ENCODE peak calls at places on chromosomes 12 and 14, in four cellular contexts. L is GM10248, X is astrocyte of the spinal cord, P is foreskin fibroblast. Q is an unnamed sample.

GRCh38 chr12:95951515-95951914 is 8.4 kb downstream of the AMDHD1 start:
- DNase-seq in L (no peak), X (no peak), P (no peak), Q (no peak)

GRCh38 chr12:25962932-25963525 is 4.5 kb downstream of the RASSF8 start:
- DNase-seq in L (no peak), X (peak; percentile 50), P (peak; percentile 48), Q (no peak)

GRCh38 chr14:93799617-93800016 is 11.3 kb upstream of the PRIMA1 start:
- DNase-seq in L (no peak), X (no peak), P (no peak), Q (no peak)

GRCh38 chr12:107092669-107093546 is 441 bp downstream of the CRY1 start:
- DNase-seq in L (peak; percentile 29), X (no peak), P (no peak), Q (peak; percentile 87)

GRCh38 chr12:1473418-1473817 is 121.0 kb downstream of the FBXL14 start:
- DNase-seq in L (no peak), X (no peak), P (no peak), Q (no peak)

GRCh38 chr12:110222027-110222426 is 59.0 kb upstream of the ATP2A2 start:
- DNase-seq in L (no peak), X (no peak), P (no peak), Q (no peak)

GRCh38 chr12:48988030-48988649 is 10.0 kb downstream of the WNT1 start:
- DNase-seq in L (peak; percentile 80), X (no peak), P (peak; percentile 58), Q (no peak)

GRCh38 chr12:81759215-81759991 is at the start of gene PPFIA2:
- DNase-seq in L (peak; percentile 8), X (peak; percentile 54), P (peak; percentile 61), Q (no peak)

GRCh38 chr14:64394423-64394822 is 6.3 kb downstream of the MTHFD1 start:
- DNase-seq in L (no peak), X (no peak), P (no peak), Q (no peak)

GRCh38 chr14:57747036-57747435 is 118.9 kb downstream of the SLC35F4 start:
- DNase-seq in L (no peak), X (no peak), P (no peak), Q (no peak)

GRCh38 chr12:122871851-122872785 is 23.8 kb downstream of the VPS37B start:
- DNase-seq in L (peak; percentile 64), X (peak; percentile 78), P (peak; percentile 95), Q (no peak)

GRCh38 chr14:100203962-100204834 is 34.7 kb upstream of the YY1 start:
- DNase-seq in L (no peak), X (no peak), P (no peak), Q (no peak)

GRCh38 chr14:61365667-61366194 is 44.4 kb downstream of the PRKCH start:
- DNase-seq in L (no peak), X (no peak), P (no peak), Q (no peak)

GRCh38 chr14:55098561-55098898 is 30.5 kb upstream of the LGALS3 start:
- DNase-seq in L (no peak), X (no peak), P (no peak), Q (no peak)

GRCh38 chr12:91819132-91819447 is 326.6 kb downstream of the BTG1 start:
- DNase-seq in L (no peak), X (no peak), P (peak; percentile 38), Q (no peak)

GRCh38 chr12:13404631-13405473 is 208.3 kb downstream of the EMP1 start:
- DNase-seq in L (no peak), X (no peak), P (no peak), Q (no peak)

GRCh38 chr12:69129564-69129963 is 109.8 kb upstream of the CPSF6 start:
- DNase-seq in L (no peak), X (no peak), P (no peak), Q (no peak)

GRCh38 chr12:57735198-57735855 is 3.2 kb downstream of the AGAP2 start:
- DNase-seq in L (no peak), X (no peak), P (no peak), Q (no peak)

GRCh38 chr14:62301076-62301475 is 538.9 kb downstream of the SNAPC1 start:
- DNase-seq in L (no peak), X (peak; percentile 34), P (no peak), Q (no peak)

DNA sequence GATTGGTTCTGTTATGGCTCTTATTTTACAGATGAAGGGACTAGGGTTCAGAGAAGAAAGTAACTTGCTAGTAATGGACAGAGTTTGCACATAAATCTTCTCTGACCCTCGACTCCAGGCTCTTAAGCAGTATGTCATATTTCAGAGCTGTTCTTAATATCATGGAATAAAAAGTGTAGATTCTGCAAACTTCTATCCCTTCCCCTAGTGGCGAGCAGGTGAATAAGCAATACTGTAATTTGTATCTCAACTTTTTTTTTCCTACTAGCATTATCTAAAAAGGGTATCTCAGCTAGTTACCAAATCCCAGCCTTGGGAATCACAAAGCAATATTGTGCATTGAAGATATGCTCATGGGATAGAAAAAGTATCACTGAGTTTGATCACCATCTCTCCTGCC is 83.2 kb downstream of the ANO4 start:
- DNase-seq in L (no peak), X (no peak), P (no peak), Q (no peak)
- TF ChIP-seq CTCF in L (no peak), X (peak; percentile 33), P (no peak), Q (peak; percentile 15)

GRCh38 chr14:103136388-103137271 is 13.4 kb downstream of the TNFAIP2 start:
- DNase-seq in L (no peak), X (peak; percentile 46), P (peak; percentile 69), Q (no peak)
- TF ChIP-seq CTCF in L (no peak), X (peak; percentile 11), P (no peak), Q (no peak)

GRCh38 chr12:127767631-127768030 is 499.3 kb upstream of the TMEM132C start:
- DNase-seq in L (no peak), X (no peak), P (no peak), Q (no peak)

GRCh38 chr12:127779301-127780045 is 487.5 kb upstream of the TMEM132C start:
- DNase-seq in L (no peak), X (peak; percentile 5), P (peak; percentile 9), Q (no peak)

GRCh38 chr12:127770123-127770522 is 496.8 kb upstream of the TMEM132C start:
- DNase-seq in L (no peak), X (no peak), P (no peak), Q (no peak)

GRCh38 chr12:127774828-127775227 is 492.1 kb upstream of the TMEM132C start:
- DNase-seq in L (no peak), X (no peak), P (no peak), Q (no peak)

DNA sequence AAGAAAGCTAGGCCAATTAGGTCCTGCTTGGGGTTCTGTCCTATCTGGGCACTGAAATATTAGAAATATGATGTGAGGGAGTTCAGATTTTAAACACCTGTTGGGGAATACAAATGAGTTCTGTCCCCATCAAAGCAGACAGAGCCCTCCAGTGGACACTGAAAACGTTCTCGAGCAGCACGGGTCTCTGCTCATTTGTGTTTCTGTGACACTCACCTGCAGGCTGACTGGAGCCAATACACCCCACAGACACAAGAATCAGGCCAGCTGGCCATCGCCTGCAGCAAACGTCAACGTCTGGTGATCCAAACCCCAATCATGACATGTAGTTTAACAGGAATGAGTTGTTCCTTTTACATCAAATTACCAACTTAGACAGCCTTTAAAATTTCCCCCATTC is 493.4 kb upstream of the TMEM132C start:
- DNase-seq in L (no peak), X (no peak), P (no peak), Q (no peak)
- TF ChIP-seq CTCF in L (no peak), X (peak; percentile 11), P (no peak), Q (no peak)

DNA sequence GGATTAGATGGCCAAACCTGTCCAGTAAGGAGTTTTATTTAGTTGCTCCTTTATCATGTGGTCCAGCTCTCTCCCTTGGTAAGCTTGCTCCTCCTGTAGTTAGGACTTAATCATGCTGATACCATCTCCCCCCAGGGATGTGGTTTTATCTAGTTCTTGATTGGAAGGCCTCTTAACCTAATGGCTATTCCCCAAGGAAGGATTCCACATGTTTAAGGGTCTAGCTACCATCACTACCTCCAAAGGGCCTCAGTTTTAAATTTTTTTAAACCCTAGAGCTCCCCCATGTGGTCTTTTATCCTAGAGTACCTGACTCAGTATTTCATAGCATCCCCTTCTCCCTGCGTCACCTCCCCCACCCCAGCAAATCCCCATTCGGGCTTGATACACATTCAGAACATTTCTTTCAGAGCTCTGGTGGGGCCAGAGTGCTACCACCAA is 22.5 kb downstream of the MAP3K12 start:
- DNase-seq in L (no peak), X (no peak), P (peak; percentile 44), Q (no peak)
- TF ChIP-seq CTCF in L (no peak), X (peak; percentile 40), P (peak; percentile 35), Q (peak; percentile 43)

DNA sequence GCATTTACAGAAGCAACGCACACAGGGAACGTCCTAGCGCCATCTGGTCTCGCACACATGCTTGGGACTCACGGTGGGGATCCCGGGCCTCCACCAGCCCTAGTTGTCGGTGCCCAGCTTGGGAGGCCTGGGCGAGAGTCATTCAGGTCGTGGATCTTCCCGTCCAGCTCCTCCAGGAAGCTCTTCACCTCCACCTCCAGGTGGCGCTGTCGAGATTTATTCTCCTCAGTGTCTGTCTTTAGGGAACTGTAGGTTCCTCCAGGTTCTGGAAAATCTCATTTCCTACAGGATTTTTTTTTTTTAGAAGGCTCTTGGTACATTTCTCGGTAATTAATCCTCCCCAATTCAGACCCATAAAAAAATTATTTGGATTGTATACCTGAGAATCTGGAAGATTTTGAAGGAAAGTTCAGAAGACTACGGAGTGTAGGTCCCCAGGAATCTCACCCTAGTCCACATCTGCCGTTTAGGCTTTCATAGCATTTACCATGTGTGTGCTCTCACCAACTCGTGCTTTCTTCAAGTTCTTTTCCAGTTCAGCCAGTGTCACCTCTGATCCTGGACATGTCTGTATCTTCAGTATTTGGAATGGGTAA is 910.0 kb downstream of the TMEM121 start:
- DNase-seq in L (peak; percentile 6), X (no peak), P (no peak), Q (no peak)
- TF ChIP-seq CTCF in L (peak; percentile 65), X (peak; percentile 23), P (no peak), Q (no peak)

GRCh38 chr12:89421093-89421835 is 69.0 kb upstream of the DUSP6 start:
- DNase-seq in L (no peak), X (no peak), P (no peak), Q (no peak)
- TF ChIP-seq CTCF in L (no peak), X (peak; percentile 14), P (no peak), Q (peak; percentile 20)

GRCh38 chr14:101891471-101891870 is 72.9 kb upstream of the DYNC1H1 start:
- DNase-seq in L (no peak), X (no peak), P (no peak), Q (peak; percentile 57)

GRCh38 chr14:101889366-101889765 is 75.0 kb upstream of the DYNC1H1 start:
- DNase-seq in L (no peak), X (no peak), P (no peak), Q (peak; percentile 44)

GRCh38 chr14:101887219-101887618 is 77.2 kb upstream of the DYNC1H1 start:
- DNase-seq in L (no peak), X (no peak), P (no peak), Q (peak; percentile 74)

GRCh38 chr14:101888182-101888581 is 76.2 kb upstream of the DYNC1H1 start:
- DNase-seq in L (no peak), X (no peak), P (no peak), Q (peak; percentile 54)

DNA sequence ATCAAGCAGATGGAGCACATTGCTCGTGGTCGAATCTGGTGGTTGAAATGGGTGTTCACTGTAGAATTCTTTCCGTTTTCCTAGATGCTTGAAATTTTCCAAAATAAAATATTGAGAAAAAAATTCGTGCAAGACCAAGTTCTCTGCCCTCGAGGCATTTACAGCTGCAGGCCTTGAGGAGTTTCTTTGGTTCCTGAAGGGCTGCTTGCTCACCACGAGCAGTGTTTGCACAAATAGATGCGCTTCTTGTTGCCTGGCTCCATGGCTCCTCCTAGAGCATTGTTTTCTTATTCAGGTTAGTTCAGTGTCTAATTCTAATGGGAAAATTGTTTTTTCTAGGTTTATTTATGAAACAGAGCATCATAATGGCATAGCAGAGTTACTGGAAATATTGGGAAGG is 74.5 kb upstream of the DYNC1H1 start:
- DNase-seq in L (no peak), X (no peak), P (peak; percentile 55), Q (peak; percentile 46)
- TF ChIP-seq CTCF in L (no peak), X (no peak), P (peak; percentile 28), Q (peak; percentile 20)

GRCh38 chr14:105093426-105094192 is 28.4 kb upstream of the GPR132 start:
- DNase-seq in L (peak; percentile 90), X (peak; percentile 72), P (peak; percentile 92), Q (no peak)
- TF ChIP-seq CTCF in L (peak; percentile 56), X (peak; percentile 64), P (peak; percentile 45), Q (peak; percentile 59)